ENCODE peak calls at places on chromosome 4, in six cellular contexts. One of them, this sample, is unnamed.
A peak's percentile ranks its signal among the peaks of the same experiment; 100 is the strongest.

GRCh38 chr4:108030332-108030731 is 40.6 kb downstream of the HADH start:
- DNase-seq in fibroblast of gingiva: peak; percentile 68
- DNase-seq in ELR: peak; percentile 79
- DNase-seq in GM12891: peak; percentile 31
- DNase-seq in left ventricle myocardium superior: peak; percentile 40
- DNase-seq in NCI-H774: no peak
- DNase-seq in this sample: peak; percentile 25

GRCh38 chr4:42397635-42398447 is 553 bp downstream of the SHISA3 start:
- DNase-seq in ELR: no peak
- DNase-seq in fibroblast of gingiva: no peak
- DNase-seq in GM12891: peak; percentile 39
- DNase-seq in left ventricle myocardium superior: peak; percentile 56
- DNase-seq in NCI-H774: no peak
- DNase-seq in this sample: peak; percentile 38

GRCh38 chr4:79623125-79623905 is 215.3 kb upstream of the GK2 start:
- DNase-seq in ELR: peak; percentile 14
- DNase-seq in NCI-H774: no peak
- DNase-seq in fibroblast of gingiva: peak; percentile 6
- DNase-seq in left ventricle myocardium superior: no peak
- DNase-seq in GM12891: no peak
- DNase-seq in this sample: no peak

GRCh38 chr4:79906306-79906705 is 166.7 kb downstream of the ANTXR2 start:
- DNase-seq in NCI-H774: no peak
- DNase-seq in GM12891: no peak
- DNase-seq in fibroblast of gingiva: no peak
- DNase-seq in ELR: no peak
- DNase-seq in left ventricle myocardium superior: no peak
- DNase-seq in this sample: no peak

GRCh38 chr4:139416073-139416673 is 37.7 kb upstream of the RAB33B start:
- DNase-seq in fibroblast of gingiva: peak; percentile 26
- DNase-seq in GM12891: no peak
- DNase-seq in NCI-H774: no peak
- DNase-seq in ELR: peak; percentile 53
- DNase-seq in left ventricle myocardium superior: no peak
- DNase-seq in this sample: no peak

GRCh38 chr4:166143227-166143626 is 270.2 kb downstream of the TLL1 start:
- DNase-seq in ELR: peak; percentile 92
- DNase-seq in left ventricle myocardium superior: no peak
- DNase-seq in fibroblast of gingiva: peak; percentile 4
- DNase-seq in NCI-H774: no peak
- DNase-seq in GM12891: no peak
- DNase-seq in this sample: no peak

GRCh38 chr4:141636771-141637460 is 533 bp downstream of the IL15 start:
- DNase-seq in GM12891: peak; percentile 32
- DNase-seq in ELR: peak; percentile 68
- DNase-seq in fibroblast of gingiva: peak; percentile 61
- DNase-seq in left ventricle myocardium superior: peak; percentile 66
- DNase-seq in NCI-H774: peak; percentile 7
- DNase-seq in this sample: peak; percentile 25

GRCh38 chr4:16264798-16265197 is 38.5 kb upstream of the TAPT1 start:
- DNase-seq in ELR: peak; percentile 70
- DNase-seq in fibroblast of gingiva: peak; percentile 47
- DNase-seq in NCI-H774: peak; percentile 25
- DNase-seq in GM12891: no peak
- DNase-seq in left ventricle myocardium superior: no peak
- DNase-seq in this sample: no peak

GRCh38 chr4:88147799-88148217 is 10.6 kb downstream of the ABCG2 start:
- DNase-seq in ELR: peak; percentile 15
- DNase-seq in NCI-H774: no peak
- DNase-seq in fibroblast of gingiva: no peak
- DNase-seq in GM12891: no peak
- DNase-seq in left ventricle myocardium superior: no peak
- DNase-seq in this sample: no peak

GRCh38 chr4:48290146-48290772 is 20.6 kb upstream of the TEC start:
- DNase-seq in GM12891: no peak
- DNase-seq in fibroblast of gingiva: no peak
- DNase-seq in ELR: peak; percentile 50
- DNase-seq in NCI-H774: no peak
- DNase-seq in left ventricle myocardium superior: no peak
- DNase-seq in this sample: no peak

GRCh38 chr4:104352211-104352610 is 142.5 kb downstream of the CXXC4 start:
- DNase-seq in GM12891: no peak
- DNase-seq in ELR: no peak
- DNase-seq in NCI-H774: no peak
- DNase-seq in left ventricle myocardium superior: no peak
- DNase-seq in fibroblast of gingiva: no peak
- DNase-seq in this sample: no peak

GRCh38 chr4:119579823-119580222 is 48.8 kb downstream of the PDE5A start:
- DNase-seq in NCI-H774: no peak
- DNase-seq in left ventricle myocardium superior: no peak
- DNase-seq in ELR: no peak
- DNase-seq in GM12891: no peak
- DNase-seq in fibroblast of gingiva: no peak
- DNase-seq in this sample: no peak

GRCh38 chr4:102552781-102553180 is 51.6 kb downstream of the NFKB1 start:
- DNase-seq in left ventricle myocardium superior: no peak
- DNase-seq in NCI-H774: no peak
- DNase-seq in ELR: no peak
- DNase-seq in fibroblast of gingiva: no peak
- DNase-seq in GM12891: no peak
- DNase-seq in this sample: no peak

GRCh38 chr4:64713256-64713840 is 304.1 kb upstream of the TECRL start:
- DNase-seq in NCI-H774: no peak
- DNase-seq in left ventricle myocardium superior: no peak
- DNase-seq in GM12891: peak; percentile 0
- DNase-seq in ELR: peak; percentile 50
- DNase-seq in fibroblast of gingiva: no peak
- DNase-seq in this sample: no peak

GRCh38 chr4:1567808-1568581 is 116.1 kb downstream of the FAM53A start:
- DNase-seq in GM12891: no peak
- DNase-seq in fibroblast of gingiva: no peak
- DNase-seq in left ventricle myocardium superior: peak; percentile 26
- DNase-seq in ELR: no peak
- DNase-seq in NCI-H774: no peak
- DNase-seq in this sample: peak; percentile 10

GRCh38 chr4:156956947-156957346 is 14.7 kb downstream of the PDGFC start:
- DNase-seq in ELR: no peak
- DNase-seq in left ventricle myocardium superior: no peak
- DNase-seq in fibroblast of gingiva: no peak
- DNase-seq in GM12891: no peak
- DNase-seq in NCI-H774: no peak
- DNase-seq in this sample: no peak

GRCh38 chr4:14841801-14842748 is 160.2 kb upstream of the CPEB2 start:
- DNase-seq in fibroblast of gingiva: no peak
- DNase-seq in NCI-H774: no peak
- DNase-seq in ELR: no peak
- DNase-seq in left ventricle myocardium superior: peak; percentile 52
- DNase-seq in GM12891: no peak
- DNase-seq in this sample: peak; percentile 28

GRCh38 chr4:73661646-73662119 is 41.4 kb upstream of the RASSF6 start:
- DNase-seq in NCI-H774: no peak
- DNase-seq in ELR: peak; percentile 99
- DNase-seq in fibroblast of gingiva: peak; percentile 90
- DNase-seq in left ventricle myocardium superior: no peak
- DNase-seq in GM12891: no peak
- DNase-seq in this sample: no peak

GRCh38 chr4:3699678-3700077 is 66.5 kb upstream of the ADRA2C start:
- DNase-seq in fibroblast of gingiva: no peak
- DNase-seq in GM12891: no peak
- DNase-seq in NCI-H774: no peak
- DNase-seq in ELR: no peak
- DNase-seq in left ventricle myocardium superior: no peak
- DNase-seq in this sample: no peak

GRCh38 chr4:88442636-88443260 is 14.2 kb upstream of the HERC5 start:
- DNase-seq in GM12891: no peak
- DNase-seq in left ventricle myocardium superior: no peak
- DNase-seq in ELR: peak; percentile 10
- DNase-seq in fibroblast of gingiva: no peak
- DNase-seq in NCI-H774: no peak
- DNase-seq in this sample: no peak

GRCh38 chr4:6410078-6410477 is 62.3 kb downstream of the PPP2R2C start:
- DNase-seq in NCI-H774: no peak
- DNase-seq in ELR: no peak
- DNase-seq in GM12891: no peak
- DNase-seq in fibroblast of gingiva: no peak
- DNase-seq in left ventricle myocardium superior: no peak
- DNase-seq in this sample: no peak

GRCh38 chr4:174847801-174848427 is 18.9 kb upstream of the GLRA3 start:
- DNase-seq in left ventricle myocardium superior: no peak
- DNase-seq in ELR: peak; percentile 4
- DNase-seq in fibroblast of gingiva: no peak
- DNase-seq in GM12891: no peak
- DNase-seq in NCI-H774: no peak
- DNase-seq in this sample: no peak

GRCh38 chr4:152045781-152046571 is 285.2 kb upstream of the GATB start:
- DNase-seq in left ventricle myocardium superior: peak; percentile 49
- DNase-seq in fibroblast of gingiva: no peak
- DNase-seq in GM12891: peak; percentile 53
- DNase-seq in NCI-H774: no peak
- DNase-seq in ELR: peak; percentile 8
- DNase-seq in this sample: peak; percentile 48

GRCh38 chr4:8910822-8911310 is 39.2 kb upstream of the HMX1 start:
- DNase-seq in left ventricle myocardium superior: no peak
- DNase-seq in fibroblast of gingiva: no peak
- DNase-seq in NCI-H774: no peak
- DNase-seq in GM12891: peak; percentile 7
- DNase-seq in ELR: no peak
- DNase-seq in this sample: no peak

GRCh38 chr4:140607852-140608251 is 39.1 kb upstream of the UCP1 start:
- DNase-seq in GM12891: no peak
- DNase-seq in NCI-H774: no peak
- DNase-seq in ELR: no peak
- DNase-seq in left ventricle myocardium superior: no peak
- DNase-seq in fibroblast of gingiva: no peak
- DNase-seq in this sample: no peak

GRCh38 chr4:168411318-168412150 is 68.8 kb downstream of the DDX60L start:
- DNase-seq in fibroblast of gingiva: no peak
- DNase-seq in ELR: no peak
- DNase-seq in left ventricle myocardium superior: no peak
- DNase-seq in NCI-H774: no peak
- DNase-seq in GM12891: no peak
- DNase-seq in this sample: no peak

GRCh38 chr4:185257086-185257485 is 47.7 kb downstream of the SNX25 start:
- DNase-seq in GM12891: no peak
- DNase-seq in fibroblast of gingiva: no peak
- DNase-seq in ELR: no peak
- DNase-seq in NCI-H774: no peak
- DNase-seq in left ventricle myocardium superior: no peak
- DNase-seq in this sample: no peak

GRCh38 chr4:184408021-184408710 is 66.2 kb downstream of the IRF2 start:
- DNase-seq in fibroblast of gingiva: peak; percentile 67
- DNase-seq in ELR: peak; percentile 79
- DNase-seq in left ventricle myocardium superior: no peak
- DNase-seq in NCI-H774: no peak
- DNase-seq in GM12891: no peak
- DNase-seq in this sample: no peak

GRCh38 chr4:105657117-105657765 is 51.2 kb downstream of the INTS12 start:
- DNase-seq in ELR: no peak
- DNase-seq in left ventricle myocardium superior: no peak
- DNase-seq in GM12891: no peak
- DNase-seq in fibroblast of gingiva: no peak
- DNase-seq in NCI-H774: no peak
- DNase-seq in this sample: no peak

GRCh38 chr4:102713096-102713495 is 47.7 kb downstream of the MANBA start:
- DNase-seq in GM12891: no peak
- DNase-seq in NCI-H774: no peak
- DNase-seq in fibroblast of gingiva: no peak
- DNase-seq in ELR: peak; percentile 58
- DNase-seq in left ventricle myocardium superior: no peak
- DNase-seq in this sample: no peak

GRCh38 chr4:169485791-169486742 is 126.3 kb downstream of the NEK1 start:
- DNase-seq in fibroblast of gingiva: peak; percentile 47
- DNase-seq in GM12891: no peak
- DNase-seq in ELR: peak; percentile 67
- DNase-seq in left ventricle myocardium superior: no peak
- DNase-seq in NCI-H774: peak; percentile 17
- DNase-seq in this sample: peak; percentile 23

GRCh38 chr4:158809611-158810486 is 41.0 kb downstream of the FNIP2 start:
- DNase-seq in NCI-H774: no peak
- DNase-seq in ELR: peak; percentile 86
- DNase-seq in fibroblast of gingiva: no peak
- DNase-seq in GM12891: no peak
- DNase-seq in left ventricle myocardium superior: no peak
- DNase-seq in this sample: peak; percentile 43

GRCh38 chr4:99536148-99536728 is 25.4 kb downstream of the C4orf17 start:
- DNase-seq in GM12891: no peak
- DNase-seq in ELR: no peak
- DNase-seq in fibroblast of gingiva: no peak
- DNase-seq in NCI-H774: no peak
- DNase-seq in left ventricle myocardium superior: peak; percentile 32
- DNase-seq in this sample: peak; percentile 31

GRCh38 chr4:158624889-158625478 is 46.7 kb downstream of the C4orf46 start:
- DNase-seq in GM12891: peak; percentile 15
- DNase-seq in ELR: peak; percentile 72
- DNase-seq in NCI-H774: peak; percentile 13
- DNase-seq in fibroblast of gingiva: peak; percentile 66
- DNase-seq in left ventricle myocardium superior: no peak
- DNase-seq in this sample: peak; percentile 19

GRCh38 chr4:36872679-36873078 is 371.9 kb upstream of the NWD2 start:
- DNase-seq in left ventricle myocardium superior: no peak
- DNase-seq in NCI-H774: no peak
- DNase-seq in GM12891: no peak
- DNase-seq in fibroblast of gingiva: no peak
- DNase-seq in ELR: no peak
- DNase-seq in this sample: no peak